ENCODE peak calls at places on chromosome 16, in ten cellular contexts. One of them, this sample, is unnamed.

GRCh38 chr16:1333149-1333812 is at the start of gene BAIAP3:
- DNase-seq in HFFc6: no peak
- DNase-seq in ELF-1: no peak
- DNase-seq in Jurkat, Clone E6-1: no peak
- DNase-seq in naive thymus-derived CD4-positive, alpha-beta T cell: no peak
- DNase-seq in RWPE1: peak; percentile 73
- DNase-seq in astrocyte of the spinal cord: no peak
- DNase-seq in GM19239: no peak
- DNase-seq in naive thymus-derived CD8-positive, alpha-beta T cell: peak; percentile 74
- DNase-seq in iris pigment epithelial cell: peak; percentile 25
- DNase-seq in this sample: peak; percentile 51

GRCh38 chr16:54437361-54437760 is 150.8 kb upstream of the IRX3 start:
- DNase-seq in naive thymus-derived CD8-positive, alpha-beta T cell: no peak
- DNase-seq in HFFc6: no peak
- DNase-seq in astrocyte of the spinal cord: no peak
- DNase-seq in iris pigment epithelial cell: no peak
- DNase-seq in RWPE1: no peak
- DNase-seq in GM19239: no peak
- DNase-seq in ELF-1: no peak
- DNase-seq in naive thymus-derived CD4-positive, alpha-beta T cell: no peak
- DNase-seq in Jurkat, Clone E6-1: no peak
- DNase-seq in this sample: no peak

GRCh38 chr16:57748596-57748995 is 13.0 kb downstream of the KATNB1 start:
- DNase-seq in astrocyte of the spinal cord: no peak
- DNase-seq in iris pigment epithelial cell: no peak
- DNase-seq in ELF-1: peak; percentile 63
- DNase-seq in HFFc6: no peak
- DNase-seq in naive thymus-derived CD4-positive, alpha-beta T cell: no peak
- DNase-seq in RWPE1: no peak
- DNase-seq in GM19239: no peak
- DNase-seq in Jurkat, Clone E6-1: no peak
- DNase-seq in naive thymus-derived CD8-positive, alpha-beta T cell: no peak
- DNase-seq in this sample: no peak

GRCh38 chr16:83975646-83976260 is 7.7 kb downstream of the NECAB2 start:
- DNase-seq in naive thymus-derived CD8-positive, alpha-beta T cell: peak; percentile 42
- DNase-seq in astrocyte of the spinal cord: no peak
- DNase-seq in HFFc6: no peak
- DNase-seq in RWPE1: no peak
- DNase-seq in iris pigment epithelial cell: no peak
- DNase-seq in GM19239: no peak
- DNase-seq in naive thymus-derived CD4-positive, alpha-beta T cell: no peak
- DNase-seq in Jurkat, Clone E6-1: no peak
- DNase-seq in ELF-1: no peak
- DNase-seq in this sample: no peak

GRCh38 chr16:78183886-78184553 is 84.6 kb downstream of the WWOX start:
- DNase-seq in naive thymus-derived CD8-positive, alpha-beta T cell: no peak
- DNase-seq in ELF-1: no peak
- DNase-seq in iris pigment epithelial cell: peak; percentile 2
- DNase-seq in naive thymus-derived CD4-positive, alpha-beta T cell: no peak
- DNase-seq in Jurkat, Clone E6-1: no peak
- DNase-seq in RWPE1: no peak
- DNase-seq in astrocyte of the spinal cord: peak; percentile 29
- DNase-seq in HFFc6: no peak
- DNase-seq in GM19239: no peak
- DNase-seq in this sample: no peak

GRCh38 chr16:20307240-20307671 is 20.1 kb downstream of the GP2 start:
- DNase-seq in HFFc6: no peak
- DNase-seq in RWPE1: no peak
- DNase-seq in astrocyte of the spinal cord: no peak
- DNase-seq in iris pigment epithelial cell: no peak
- DNase-seq in naive thymus-derived CD4-positive, alpha-beta T cell: no peak
- DNase-seq in GM19239: no peak
- DNase-seq in ELF-1: no peak
- DNase-seq in Jurkat, Clone E6-1: no peak
- DNase-seq in naive thymus-derived CD8-positive, alpha-beta T cell: no peak
- DNase-seq in this sample: no peak

GRCh38 chr16:85329059-85329812 is 217.0 kb upstream of the CIBAR2 start:
- DNase-seq in iris pigment epithelial cell: peak; percentile 52
- DNase-seq in GM19239: no peak
- DNase-seq in RWPE1: peak; percentile 23
- DNase-seq in naive thymus-derived CD8-positive, alpha-beta T cell: no peak
- DNase-seq in naive thymus-derived CD4-positive, alpha-beta T cell: no peak
- DNase-seq in Jurkat, Clone E6-1: no peak
- DNase-seq in astrocyte of the spinal cord: peak; percentile 61
- DNase-seq in ELF-1: peak; percentile 88
- DNase-seq in HFFc6: no peak
- DNase-seq in this sample: no peak

GRCh38 chr16:4517812-4518211 is 20.8 kb downstream of the CDIP1 start:
- DNase-seq in naive thymus-derived CD8-positive, alpha-beta T cell: no peak
- DNase-seq in iris pigment epithelial cell: peak; percentile 40
- DNase-seq in RWPE1: no peak
- DNase-seq in GM19239: no peak
- DNase-seq in HFFc6: no peak
- DNase-seq in Jurkat, Clone E6-1: no peak
- DNase-seq in astrocyte of the spinal cord: peak; percentile 43
- DNase-seq in naive thymus-derived CD4-positive, alpha-beta T cell: no peak
- DNase-seq in ELF-1: peak; percentile 84
- DNase-seq in this sample: peak; percentile 47

GRCh38 chr16:88479795-88480760 is 27.0 kb downstream of the ZFPM1 start:
- DNase-seq in RWPE1: no peak
- DNase-seq in iris pigment epithelial cell: no peak
- DNase-seq in naive thymus-derived CD8-positive, alpha-beta T cell: peak; percentile 77
- DNase-seq in ELF-1: no peak
- DNase-seq in astrocyte of the spinal cord: no peak
- DNase-seq in naive thymus-derived CD4-positive, alpha-beta T cell: peak; percentile 51
- DNase-seq in HFFc6: no peak
- DNase-seq in GM19239: peak; percentile 84
- DNase-seq in Jurkat, Clone E6-1: peak; percentile 79
- DNase-seq in this sample: no peak

GRCh38 chr16:48720266-48720665 is 110.3 kb upstream of the N4BP1 start:
- DNase-seq in ELF-1: peak; percentile 56
- DNase-seq in GM19239: no peak
- DNase-seq in HFFc6: no peak
- DNase-seq in astrocyte of the spinal cord: no peak
- DNase-seq in RWPE1: peak; percentile 22
- DNase-seq in naive thymus-derived CD4-positive, alpha-beta T cell: no peak
- DNase-seq in Jurkat, Clone E6-1: peak; percentile 24
- DNase-seq in naive thymus-derived CD8-positive, alpha-beta T cell: no peak
- DNase-seq in iris pigment epithelial cell: peak; percentile 9
- DNase-seq in this sample: peak; percentile 4

GRCh38 chr16:79359082-79359481 is 241.5 kb downstream of the MAF start:
- DNase-seq in RWPE1: no peak
- DNase-seq in astrocyte of the spinal cord: no peak
- DNase-seq in naive thymus-derived CD4-positive, alpha-beta T cell: no peak
- DNase-seq in Jurkat, Clone E6-1: no peak
- DNase-seq in HFFc6: no peak
- DNase-seq in naive thymus-derived CD8-positive, alpha-beta T cell: no peak
- DNase-seq in GM19239: no peak
- DNase-seq in iris pigment epithelial cell: no peak
- DNase-seq in ELF-1: no peak
- DNase-seq in this sample: no peak

This sample was measured in A549.